ENCODE peak calls at places on chromosomes 11 and 22, in five cellular contexts. E is heart left ventricle, A is H9, M is brain microvascular endothelial cell, S is GM12878. O is an unnamed sample.

GRCh38 chr11:68099474-68100405 is 21.4 kb downstream of the CHKA start:
- DNase-seq in E (peak; percentile 58), M (no peak), S (peak; percentile 52), A (no peak), O (no peak)

GRCh38 chr11:329886-330253 is 9.2 kb upstream of the IFITM3 start:
- DNase-seq in E (no peak), S (no peak), A (no peak), M (no peak), O (no peak)

GRCh38 chr22:18091916-18092526 is 14.2 kb downstream of the PEX26 start:
- DNase-seq in A (no peak), S (no peak), E (peak; percentile 87), M (no peak), O (peak; percentile 76)

GRCh38 chr11:120147094-120147949 is 9.4 kb upstream of the TRIM29 start:
- DNase-seq in S (no peak), E (no peak), A (peak; percentile 31), M (no peak), O (no peak)

GRCh38 chr11:47348859-47349258 is 3.6 kb downstream of the MYBPC3 start:
- DNase-seq in S (no peak), A (no peak), M (peak; percentile 31), E (no peak), O (peak; percentile 47)

GRCh38 chr11:61002598-61002997 is 31.1 kb downstream of the CD6 start:
- DNase-seq in M (no peak), A (no peak), E (no peak), S (no peak), O (no peak)

GRCh38 chr11:1864216-1864615 is 11.3 kb downstream of the LSP1 start:
- DNase-seq in M (no peak), S (no peak), A (no peak), E (no peak), O (no peak)

GRCh38 chr11:68052137-68052873 is 13.5 kb downstream of the TCIRG1 start:
- DNase-seq in S (no peak), M (no peak), E (no peak), A (peak; percentile 32), O (no peak)

GRCh38 chr22:43534916-43535315 is 123.1 kb downstream of the MPPED1 start:
- DNase-seq in M (no peak), S (no peak), A (no peak), E (no peak), O (no peak)

GRCh38 chr22:43539572-43540533 is 128.0 kb downstream of the MPPED1 start:
- DNase-seq in S (no peak), E (no peak), A (peak; percentile 20), M (no peak), O (no peak)

GRCh38 chr22:43535336-43535735 is 123.5 kb downstream of the MPPED1 start:
- DNase-seq in A (no peak), S (no peak), M (no peak), E (no peak), O (no peak)

GRCh38 chr22:43535741-43536140 is 123.9 kb downstream of the MPPED1 start:
- DNase-seq in A (no peak), S (no peak), E (no peak), M (no peak), O (peak; percentile 25)

DNA sequence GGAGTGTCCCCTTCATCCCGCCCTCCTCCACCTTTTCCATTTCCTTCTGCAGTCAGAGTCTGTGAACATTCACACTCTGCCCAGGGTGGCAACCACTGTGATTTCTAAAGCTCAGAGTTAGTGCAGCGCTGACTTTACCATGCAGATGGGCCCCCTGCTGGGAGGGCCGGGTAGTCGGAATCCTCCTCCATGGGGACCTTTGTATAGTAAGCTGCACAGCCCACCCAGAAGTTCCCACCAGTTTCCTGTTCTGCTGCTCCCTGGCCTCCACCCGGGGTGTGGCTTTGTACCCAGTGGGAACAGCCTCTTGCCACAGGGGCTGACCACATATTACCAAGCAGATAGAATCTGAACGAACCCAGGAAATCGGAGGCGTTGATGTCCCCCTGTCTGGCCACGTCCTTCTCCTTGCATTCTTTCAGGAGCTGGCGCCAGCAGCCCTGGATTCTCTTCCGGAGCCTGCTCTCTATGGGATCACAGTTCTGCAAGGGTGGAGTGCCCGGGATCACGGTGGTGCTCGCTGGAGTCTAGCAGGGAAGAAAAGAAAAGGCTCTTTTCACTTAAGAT is 125.3 kb downstream of the MPPED1 start:
- DNase-seq in E (no peak), S (no peak), M (no peak), A (no peak), O (peak; percentile 14)
- TF ChIP-seq CTCF in E (no peak), S (peak; percentile 18), M (no peak), A (no peak), O (no peak)

GRCh38 chr22:19430890-19431541 is 517 bp downstream of the HIRA start:
- DNase-seq in E (no peak), S (no peak), M (no peak), A (peak; percentile 51), O (peak; percentile 33)
- TF ChIP-seq CTCF in E (no peak), S (no peak), M (peak; percentile 49), A (peak; percentile 55), O (no peak)

GRCh38 chr11:82732734-82733443 is 775 bp downstream of the FAM181B start:
- DNase-seq in S (no peak), M (no peak), A (peak; percentile 31), E (peak; percentile 27), O (no peak)
- TF ChIP-seq CTCF in S (no peak), M (no peak), A (no peak), E (no peak), O (no peak)

GRCh38 chr11:10451399-10452116 is 3.5 kb upstream of the AMPD3 start:
- DNase-seq in E (no peak), M (no peak), A (no peak), S (no peak), O (no peak)
- TF ChIP-seq CTCF in E (no peak), M (no peak), A (no peak), S (no peak), O (no peak)

DNA sequence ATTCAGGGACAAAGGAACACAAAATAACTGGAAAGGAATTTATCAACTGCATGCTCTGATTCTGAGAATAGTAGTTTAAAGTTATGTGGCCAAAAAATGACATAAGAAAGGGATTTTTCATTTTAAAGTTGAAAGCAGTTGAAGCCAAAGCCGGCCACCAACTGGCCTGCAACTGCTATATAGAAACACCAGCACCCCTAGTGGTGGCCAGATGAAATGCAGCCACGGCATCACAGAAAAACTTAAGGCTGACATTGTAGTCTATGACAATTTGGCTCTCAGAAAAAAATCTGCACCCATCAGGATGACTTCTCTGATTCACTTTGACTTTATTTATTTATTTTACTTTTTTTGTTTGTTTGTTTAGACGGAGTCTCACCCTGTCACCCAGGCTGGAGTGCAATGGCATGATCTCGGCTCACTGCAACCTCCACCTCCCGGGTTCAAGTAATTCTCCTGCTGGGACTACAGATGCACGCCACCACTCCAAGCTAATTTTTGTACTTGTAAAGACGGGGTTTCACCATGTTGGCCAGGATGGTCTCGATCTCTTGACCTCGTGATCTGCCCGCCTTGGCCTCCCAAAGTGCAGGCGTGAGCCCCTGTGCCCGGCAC is 59.2 kb downstream of the SLC35F2 start:
- DNase-seq in S (peak; percentile 12), E (peak; percentile 63), M (peak; percentile 80), A (peak; percentile 61), O (peak; percentile 67)
- TF ChIP-seq CTCF in S (peak; percentile 91), E (peak; percentile 96), M (peak; percentile 97), A (peak; percentile 90), O (peak; percentile 91)

O was measured in MCF 10A.